ENCODE peak calls at places on chromosomes 7 and 10, in eight cellular contexts. C is transverse colon; J is CD4-positive, alpha-beta T cell; D is right lobe of liver; N is Panc1; Q is neural progenitor cell; R is neuronal stem cell; P is AG04450. M is an unnamed sample.

GRCh38 chr10:5252177-5253037 is 55.8 kb downstream of the AKR1C4 start:
- DNase-seq in N (no peak), R (no peak), P (no peak), C (no peak), D (no peak), J (no peak), Q (peak; percentile 5), M (no peak)

GRCh38 chr7:38382627-38383026 is 109.2 kb upstream of the TARP start:
- DNase-seq in D (no peak), R (no peak), Q (no peak), C (no peak), J (no peak), P (no peak), N (no peak), M (no peak)

GRCh38 chr10:104309980-104310978 is 28.0 kb downstream of the ITPRIP start:
- DNase-seq in J (no peak), C (no peak), D (peak; percentile 75), R (no peak), Q (no peak), N (no peak), P (no peak), M (no peak)

GRCh38 chr7:117322741-117323584 is at the start of gene WNT2:
- DNase-seq in P (no peak), J (no peak), D (no peak), N (no peak), C (no peak), R (peak; percentile 31), Q (peak; percentile 51), M (no peak)

GRCh38 chr7:93843260-93843659 is 47.3 kb downstream of the TFPI2 start:
- DNase-seq in P (no peak), C (no peak), J (no peak), R (no peak), Q (no peak), N (no peak), D (no peak), M (no peak)

GRCh38 chr7:47568569-47568968 is 13.3 kb downstream of the TNS3 start:
- DNase-seq in P (no peak), D (peak; percentile 49), N (no peak), J (no peak), Q (no peak), C (no peak), R (no peak), M (no peak)

GRCh38 chr7:7732566-7733290 is 14.3 kb upstream of the RPA3 start:
- DNase-seq in R (peak; percentile 14), Q (peak; percentile 13), J (no peak), D (no peak), N (no peak), C (no peak), P (no peak), M (no peak)

GRCh38 chr7:43314379-43315158 is 202.1 kb downstream of the HECW1 start:
- DNase-seq in C (no peak), J (no peak), R (no peak), N (no peak), P (no peak), Q (no peak), D (no peak), M (no peak)

GRCh38 chr10:3136336-3136735 is 36.2 kb downstream of the PITRM1 start:
- DNase-seq in D (peak; percentile 23), R (no peak), Q (no peak), P (no peak), N (no peak), J (no peak), C (no peak), M (no peak)

GRCh38 chr10:86359111-86359510 is 7.5 kb downstream of the GRID1 start:
- DNase-seq in P (no peak), D (peak; percentile 11), Q (no peak), J (no peak), C (no peak), R (no peak), N (no peak), M (no peak)

GRCh38 chr10:133268532-133268931 is 8.1 kb downstream of the ADAM8 start:
- DNase-seq in R (no peak), N (no peak), C (no peak), P (no peak), D (no peak), Q (no peak), J (no peak), M (no peak)

GRCh38 chr7:158126661-158127060 is 461.0 kb downstream of the PTPRN2 start:
- DNase-seq in D (no peak), J (no peak), R (no peak), N (no peak), C (no peak), P (no peak), Q (no peak), M (no peak)

GRCh38 chr7:158127241-158127640 is 460.4 kb downstream of the PTPRN2 start:
- DNase-seq in Q (no peak), D (no peak), R (no peak), J (no peak), N (no peak), P (no peak), C (no peak), M (no peak)

GRCh38 chr7:158130023-158130409 is 457.6 kb downstream of the PTPRN2 start:
- DNase-seq in D (no peak), J (no peak), C (no peak), P (no peak), Q (no peak), R (no peak), N (no peak), M (no peak)

GRCh38 chr7:158128572-158128971 is 459.1 kb downstream of the PTPRN2 start:
- DNase-seq in D (no peak), Q (no peak), N (no peak), J (no peak), R (no peak), C (no peak), P (no peak), M (no peak)

GRCh38 chr7:158129037-158130022 is 458.3 kb downstream of the PTPRN2 start:
- DNase-seq in R (no peak), N (no peak), D (no peak), Q (no peak), C (no peak), P (no peak), J (no peak), M (no peak)
- H3K9me3 ChIP-seq in R (no peaks in the 10 kb centered on the region), N (no peaks in the 10 kb centered on the region), D (no peaks in the 10 kb centered on the region), Q (no peaks in the 10 kb centered on the region), C (no peaks in the 10 kb centered on the region), P (peaks cover 83% of the 10 kb centered on the region), J (no peaks in the 10 kb centered on the region), M (no peaks in the 10 kb centered on the region)

DNA sequence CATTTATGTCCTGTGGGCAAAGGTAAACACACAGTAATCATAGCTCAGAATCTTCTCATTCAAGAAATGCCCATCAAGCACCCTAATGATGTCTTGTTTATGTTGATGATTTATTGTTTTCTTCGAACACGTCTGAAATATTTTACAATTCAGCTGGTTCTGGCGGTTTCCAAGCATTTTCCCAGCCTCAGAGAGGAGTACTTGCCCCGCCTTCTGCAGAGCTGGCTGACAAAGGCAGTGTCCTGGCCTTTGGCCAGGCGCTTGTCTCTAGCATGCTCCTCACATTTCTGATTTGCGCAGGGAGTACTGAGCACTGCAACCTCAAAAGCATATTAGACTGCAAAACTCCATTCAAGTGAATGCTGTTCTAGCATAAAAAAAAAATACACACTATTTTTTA is 314.2 kb upstream of the GNAI1 start:
- DNase-seq in J (no peak), P (peak; percentile 68), C (peak; percentile 26), Q (peak; percentile 43), N (no peak), R (peak; percentile 9), D (peak; percentile 51), M (no peak)
- H3K9me3 ChIP-seq in J (no peaks in the 10 kb centered on the region), P (no peaks in the 10 kb centered on the region), C (no peaks in the 10 kb centered on the region), Q (no peaks in the 10 kb centered on the region), N (no peaks in the 10 kb centered on the region), R (no peaks in the 10 kb centered on the region), D (no peaks in the 10 kb centered on the region), M (no peaks in the 10 kb centered on the region)

GRCh38 chr7:158526531-158526930 is 61.1 kb downstream of the PTPRN2 start:
- DNase-seq in R (no peak), C (no peak), Q (no peak), D (no peak), J (no peak), P (no peak), N (no peak), M (no peak)
- H3K9me3 ChIP-seq in R (peaks cover 6% of the 10 kb centered on the region), C (no peaks in the 10 kb centered on the region), Q (no peaks in the 10 kb centered on the region), D (no peaks in the 10 kb centered on the region), J (no peaks in the 10 kb centered on the region), P (peaks cover 98% of the 10 kb centered on the region), N (no peaks in the 10 kb centered on the region), M (no peaks in the 10 kb centered on the region)

DNA sequence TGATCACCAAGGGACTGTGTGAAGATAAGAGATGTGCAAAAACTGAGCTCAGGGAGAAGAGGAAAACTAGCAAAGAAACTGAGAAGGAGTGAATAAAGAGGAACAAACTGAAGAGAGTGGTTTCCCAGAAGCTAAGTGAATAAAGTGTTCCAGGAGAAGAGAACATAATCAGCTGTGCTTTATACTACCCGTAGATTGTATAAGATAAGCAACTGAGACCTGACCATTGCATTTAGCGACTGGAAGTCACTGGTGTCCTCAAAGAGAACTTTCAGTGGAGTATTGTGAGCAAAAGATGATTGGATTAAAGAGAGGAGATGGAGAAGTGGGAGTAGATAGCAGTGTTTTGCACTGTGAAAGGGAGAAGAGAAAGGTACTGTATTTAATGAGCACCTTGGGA is 14.6 kb downstream of the PHTF2 start:
- DNase-seq in Q (no peak), J (no peak), P (no peak), D (no peak), R (no peak), N (no peak), C (no peak), M (no peak)
- H3K9me3 ChIP-seq in Q (no peaks in the 10 kb centered on the region), J (peaks cover 6% of the 10 kb centered on the region), P (peaks cover 6% of the 10 kb centered on the region), D (no peaks in the 10 kb centered on the region), R (peaks cover 17% of the 10 kb centered on the region), N (peaks cover 14% of the 10 kb centered on the region), C (peaks cover 4% of the 10 kb centered on the region), M (peaks cover 2% of the 10 kb centered on the region)

GRCh38 chr10:69976795-69977546 is 75.7 kb upstream of the MACROH2A2 start:
- DNase-seq in J (no peak), Q (no peak), D (no peak), R (no peak), N (no peak), C (no peak), P (no peak), M (no peak)

GRCh38 chr10:69979177-69979576 is 73.5 kb upstream of the MACROH2A2 start:
- DNase-seq in P (no peak), R (no peak), Q (no peak), C (no peak), J (no peak), D (no peak), N (no peak), M (no peak)

GRCh38 chr10:69980672-69981071 is 72.0 kb upstream of the MACROH2A2 start:
- DNase-seq in D (no peak), N (no peak), P (no peak), J (no peak), C (no peak), Q (no peak), R (no peak), M (no peak)
- H3K9me3 ChIP-seq in D (no peaks in the 10 kb centered on the region), N (no peaks in the 10 kb centered on the region), P (peaks cover 18% of the 10 kb centered on the region), J (peaks cover 22% of the 10 kb centered on the region), C (no peaks in the 10 kb centered on the region), Q (no peaks in the 10 kb centered on the region), R (peaks cover 5% of the 10 kb centered on the region), M (peaks cover 7% of the 10 kb centered on the region)

DNA sequence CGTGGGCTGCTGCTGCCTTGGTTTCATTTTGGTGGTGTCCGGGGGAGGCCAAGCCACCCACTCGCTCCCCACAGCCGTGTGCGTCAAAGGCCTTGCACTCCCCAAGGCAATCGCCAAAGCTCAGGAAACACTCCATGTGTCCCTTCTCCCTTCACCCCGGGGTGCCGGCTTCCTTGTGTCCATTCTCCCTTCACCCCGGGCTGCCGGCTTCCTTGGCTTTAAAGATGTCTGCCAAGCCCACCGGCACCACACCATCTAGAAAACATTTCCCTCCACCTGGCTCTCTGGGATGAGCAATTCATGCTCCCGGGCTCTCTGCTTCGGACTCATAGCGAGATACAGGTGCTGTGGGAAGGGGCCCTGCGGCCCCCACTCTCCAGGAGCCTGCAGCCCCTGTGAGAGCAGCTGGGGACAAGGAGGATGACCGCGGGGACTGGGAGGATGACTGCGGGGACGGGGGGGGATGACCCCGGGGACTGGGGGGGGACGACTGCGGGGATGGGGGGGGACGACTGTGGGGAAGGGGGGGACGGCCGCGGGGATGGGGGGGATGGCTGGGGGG is 322.1 kb downstream of the DNAJB6 start:
- DNase-seq in Q (no peak), R (no peak), C (no peak), P (no peak), J (no peak), D (no peak), N (no peak), M (no peak)
- H3K9me3 ChIP-seq in Q (no peaks in the 10 kb centered on the region), R (no peaks in the 10 kb centered on the region), C (no peaks in the 10 kb centered on the region), P (peaks cover 81% of the 10 kb centered on the region), J (no peaks in the 10 kb centered on the region), D (no peaks in the 10 kb centered on the region), N (no peaks in the 10 kb centered on the region), M (no peaks in the 10 kb centered on the region)